ENCODE peak calls at places on chromosomes 5 and 9, in ten cellular contexts. K is heart right ventricle, V is GM06990, E is psoas muscle, W is AG04450, A is ascending aorta, I is SK-N-SH, F is mammary epithelial cell, J is BJ, C is stomach. U is an unnamed sample. For H3K27me3, the result is how much of the 10 kb centered on the place peaks cover.

GRCh38 chr5:137997726-137998213 is 35.1 kb downstream of the FAM13B start:
- DNase-seq in A (no peak), I (no peak), F (no peak), E (no peak), C (no peak), W (no peak), K (no peak), V (peak), J (no peak), U (no peak)

GRCh38 chr5:121967187-121967586 is 5.4 kb downstream of the SRFBP1 start:
- DNase-seq in J (no peak), W (no peak), A (no peak), K (no peak), F (no peak), V (no peak), I (no peak), E (no peak), C (no peak), U (no peak)

GRCh38 chr5:50990296-50990924 is 324.0 kb downstream of the PARP8 start:
- DNase-seq in C (no peak), E (no peak), V (no peak), I (no peak), J (no peak), W (no peak), F (no peak), K (no peak), A (no peak), U (no peak)

GRCh38 chr5:82106207-82106606 is 134.4 kb downstream of the ATG10 start:
- DNase-seq in K (no peak), A (no peak), J (no peak), F (peak), E (no peak), W (no peak), V (no peak), C (no peak), I (no peak), U (no peak)

GRCh38 chr9:81578606-81579005 is 110.7 kb downstream of the TLE1 start:
- DNase-seq in I (no peak), F (no peak), E (no peak), V (no peak), K (no peak), C (no peak), W (peak), A (no peak), J (peak), U (no peak)

GRCh38 chr5:1728846-1729245 is 70.8 kb downstream of the MRPL36 start:
- DNase-seq in A (no peak), V (no peak), C (peak), J (no peak), F (no peak), K (no peak), E (no peak), W (no peak), I (peak), U (peak)

GRCh38 chr5:32229586-32229985 is 55.5 kb upstream of the GOLPH3 start:
- DNase-seq in W (no peak), K (no peak), E (no peak), J (no peak), A (no peak), I (no peak), V (no peak), C (no peak), F (no peak), U (no peak)

GRCh38 chr9:37030591-37030939 is 3.5 kb downstream of the PAX5 start:
- DNase-seq in K (no peak), A (no peak), E (no peak), I (no peak), V (peak), W (no peak), F (no peak), C (no peak), J (no peak), U (no peak)

GRCh38 chr9:88936132-88936531 is 55.1 kb upstream of the S1PR3 start:
- DNase-seq in C (no peak), W (no peak), V (no peak), E (no peak), A (no peak), J (no peak), I (no peak), K (no peak), F (no peak), U (no peak)

GRCh38 chr9:31848505-31849285 is 535.7 kb upstream of the ACO1 start:
- DNase-seq in F (no peak), W (no peak), A (no peak), K (no peak), E (no peak), I (no peak), C (no peak), V (no peak), J (no peak), U (no peak)

GRCh38 chr9:96854877-96855273 is 561 bp upstream of the ZNF782 start:
- DNase-seq in J (no peak), I (no peak), E (no peak), V (no peak), W (no peak), A (no peak), F (no peak), C (no peak), K (no peak), U (no peak)

GRCh38 chr9:105405514-105406131 is 42.2 kb upstream of the FSD1L start:
- DNase-seq in C (no peak), W (no peak), I (no peak), A (no peak), E (no peak), V (peak), K (no peak), F (peak), J (no peak), U (no peak)

GRCh38 chr9:80797841-80798688 is 891.3 kb downstream of the TLE1 start:
- DNase-seq in W (peak), A (no peak), F (no peak), C (no peak), I (peak), E (no peak), V (no peak), K (peak), J (peak), U (no peak)

GRCh38 chr5:173530547-173530946 is 85.9 kb downstream of the BOD1 start:
- DNase-seq in V (no peak), F (peak), J (no peak), K (no peak), I (no peak), W (no peak), C (no peak), A (no peak), E (no peak), U (no peak)

GRCh38 chr9:35481347-35481975 is 8.4 kb upstream of the RUSC2 start:
- DNase-seq in J (no peak), F (peak), W (peak), I (peak), K (peak), V (no peak), C (peak), E (no peak), A (no peak), U (no peak)

GRCh38 chr5:1736889-1737711 is 62.5 kb downstream of the MRPL36 start:
- DNase-seq in K (no peak), J (no peak), E (no peak), I (peak), W (no peak), A (no peak), C (peak), V (no peak), F (no peak), U (no peak)

GRCh38 chr5:72816297-72817075 is at the start of gene TNPO1:
- DNase-seq in C (peak), A (peak), K (peak), E (peak), F (peak), W (peak), I (peak), J (peak), V (peak), U (peak)

GRCh38 chr5:139765409-139766217 is 30.0 kb upstream of the PSD2 start:
- DNase-seq in E (peak), V (peak), A (no peak), J (peak), I (peak), C (peak), F (peak), K (peak), W (no peak), U (peak)

GRCh38 chr5:156971415-156971814 is 8.4 kb upstream of the TIMD4 start:
- DNase-seq in V (no peak), W (no peak), E (no peak), F (no peak), C (no peak), I (no peak), A (no peak), J (no peak), K (no peak), U (no peak)

GRCh38 chr9:69871143-69871834 is 50.7 kb downstream of the CFAP95 start:
- DNase-seq in I (no peak), E (no peak), W (no peak), V (no peak), A (no peak), C (no peak), F (no peak), K (no peak), J (no peak), U (no peak)

GRCh38 chr9:69865986-69866385 is 45.4 kb downstream of the CFAP95 start:
- DNase-seq in J (no peak), K (no peak), C (no peak), E (no peak), I (no peak), V (no peak), A (no peak), W (peak), F (no peak), U (no peak)

GRCh38 chr9:69867081-69867814 is 46.6 kb downstream of the CFAP95 start:
- DNase-seq in W (no peak), J (no peak), V (no peak), A (no peak), K (no peak), E (no peak), I (no peak), F (no peak), C (no peak), U (no peak)
- TF ChIP-seq CTCF in W (no peak), J (no peak), V (no peak), A (no peak), K (no peak), E (no peak), I (no peak), F (no peak), C (no peak), U (no peak)

GRCh38 chr5:95564450-95564849 is 9.5 kb downstream of the ARSK start:
- DNase-seq in I (no peak), V (no peak), K (no peak), A (no peak), F (no peak), J (no peak), W (no peak), E (no peak), C (no peak), U (no peak)
- H3K27me3 ChIP-seq in I (under half), V (under half), K (under half), A (under half), F (under half), J (under half), W (under half), E (under half), C (under half), U (under half)

GRCh38 chr5:111069839-111070238 is 1.7 kb upstream of the TSLP start:
- DNase-seq in F (no peak), E (no peak), K (no peak), I (no peak), W (peak), A (no peak), J (no peak), C (no peak), V (no peak), U (no peak)
- H3K4me3 ChIP-seq in F (no peak), E (peak), K (no peak), I (no peak), W (no peak), A (peak), J (no peak), C (no peak), V (no peak), U (no peak)

DNA sequence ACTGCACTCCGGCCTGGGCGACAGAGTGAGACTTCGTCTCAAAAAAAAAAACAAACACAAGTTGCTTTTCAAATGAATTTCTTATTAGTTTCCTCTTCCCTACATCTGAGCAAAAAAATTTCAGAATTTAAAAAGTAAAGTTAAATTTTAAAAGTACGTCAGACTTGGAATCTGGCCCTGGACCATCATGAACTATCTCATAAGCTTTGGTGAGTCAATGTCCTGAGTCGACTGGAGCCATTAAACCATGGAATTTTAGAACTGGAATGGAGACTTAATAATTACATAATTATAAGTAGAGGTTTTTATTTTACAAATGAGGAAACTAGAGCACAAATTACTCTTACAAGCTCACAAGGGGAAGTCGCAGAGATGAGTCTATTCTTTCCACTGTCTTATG is 97.9 kb upstream of the ZNF608 start:
- DNase-seq in V (no peak), F (no peak), J (no peak), W (no peak), C (no peak), I (no peak), K (no peak), A (no peak), E (no peak), U (no peak)
- TF ChIP-seq CTCF in V (no peak), F (no peak), J (no peak), W (no peak), C (no peak), I (no peak), K (no peak), A (no peak), E (no peak), U (no peak)

GRCh38 chr5:54895816-54896341 is 89.5 kb downstream of the ESM1 start:
- DNase-seq in W (no peak), C (peak), V (no peak), K (peak), J (no peak), E (no peak), A (no peak), I (peak), F (peak), U (no peak)

GRCh38 chr5:54900906-54901725 is 84.3 kb downstream of the ESM1 start:
- DNase-seq in J (peak), F (peak), K (no peak), E (peak), W (peak), I (no peak), C (peak), A (no peak), V (no peak), U (no peak)

GRCh38 chr5:54889826-54890225 is 95.6 kb downstream of the ESM1 start:
- DNase-seq in W (no peak), K (no peak), E (no peak), V (no peak), C (no peak), F (peak), J (peak), I (no peak), A (no peak), U (no peak)

GRCh38 chr5:54897001-54897400 is 88.4 kb downstream of the ESM1 start:
- DNase-seq in A (no peak), C (no peak), J (no peak), K (no peak), E (no peak), V (no peak), F (no peak), I (no peak), W (no peak), U (no peak)

GRCh38 chr5:54894957-54895815 is 90.2 kb downstream of the ESM1 start:
- DNase-seq in W (no peak), C (no peak), J (no peak), K (no peak), F (no peak), V (no peak), A (no peak), E (no peak), I (no peak), U (no peak)
- H3K27me3 ChIP-seq in W (under half), C (under half), J (under half), K (under half), F (under half), V (under half), A (under half), E (under half), I (under half), U (under half)

GRCh38 chr9:126665696-126666035 is 51.9 kb downstream of the LMX1B start:
- DNase-seq in W (no peak), E (no peak), V (no peak), I (no peak), C (no peak), F (no peak), K (no peak), A (no peak), J (no peak), U (no peak)

GRCh38 chr9:126667190-126668055 is 53.7 kb downstream of the LMX1B start:
- DNase-seq in C (no peak), J (no peak), F (no peak), I (peak), W (no peak), E (no peak), K (no peak), A (no peak), V (no peak), U (no peak)

GRCh38 chr9:126666155-126666803 is 52.6 kb downstream of the LMX1B start:
- DNase-seq in C (no peak), I (no peak), K (no peak), F (no peak), W (no peak), A (no peak), E (no peak), V (no peak), J (no peak), U (no peak)

GRCh38 chr9:126663661-126664072 is 49.9 kb downstream of the LMX1B start:
- DNase-seq in E (no peak), J (no peak), V (no peak), F (no peak), A (no peak), C (peak), I (no peak), W (no peak), K (peak), U (no peak)

DNA sequence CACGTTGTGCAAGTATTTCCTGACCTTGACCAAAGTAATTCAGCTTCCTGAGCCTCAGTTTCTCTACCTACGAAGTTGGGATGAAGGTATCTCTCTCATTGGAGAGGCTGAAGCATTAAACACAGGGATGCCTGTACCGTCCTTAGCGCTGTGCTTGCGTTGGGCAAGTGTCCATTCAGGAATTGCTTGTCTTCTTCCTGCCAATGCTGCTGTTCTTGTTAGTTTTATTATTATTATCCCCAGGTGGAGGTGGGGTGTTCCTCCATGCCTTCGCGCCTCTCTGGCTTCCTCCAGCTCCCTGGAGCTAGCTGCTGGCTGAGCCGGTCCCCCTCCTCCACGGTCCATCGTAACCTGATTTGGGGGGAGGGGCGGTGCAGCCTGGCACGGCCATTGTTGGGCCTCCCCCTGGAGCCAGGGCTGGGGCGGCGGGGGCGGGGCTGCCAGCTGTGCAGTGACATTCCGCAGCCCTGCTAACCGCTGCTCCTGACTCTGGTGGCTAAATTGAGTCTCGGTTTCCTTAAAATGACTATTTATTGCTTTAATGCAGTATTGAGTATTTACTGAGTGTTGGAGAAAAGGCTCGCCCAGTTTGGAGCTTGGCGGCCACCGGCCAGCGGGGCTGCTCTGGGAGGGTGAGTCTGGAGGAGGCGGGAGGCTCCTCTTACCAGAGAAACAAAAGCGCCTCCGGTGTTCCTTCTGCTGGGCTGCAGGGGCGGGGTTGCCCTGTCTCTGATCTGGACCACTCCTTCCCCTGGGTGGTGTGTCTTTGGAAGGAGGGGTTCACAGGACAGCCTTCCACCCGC is 51.4 kb downstream of the LMX1B start:
- DNase-seq in F (no peak), A (no peak), V (no peak), W (no peak), C (no peak), E (no peak), J (no peak), I (peak), K (no peak), U (no peak)
- H3K4me3 ChIP-seq in F (peak), A (no peak), V (no peak), W (no peak), C (no peak), E (no peak), J (no peak), I (no peak), K (no peak), U (no peak)

GRCh38 chr9:69412741-69413150 is 87.7 kb downstream of the ENTREP1 start:
- DNase-seq in E (peak), A (no peak), V (no peak), K (peak), F (peak), J (peak), C (peak), W (peak), I (peak), U (peak)
- TF ChIP-seq CTCF in E (peak), A (peak), V (peak), K (peak), F (peak), J (peak), C (peak), W (peak), I (peak), U (peak)

U was measured in left lung.